ENCODE peak calls at places on chromosome 6, in seven cellular contexts. One of them, this sample, is unnamed.
A peak's percentile ranks its signal among the peaks of the same experiment; 100 is the strongest.

GRCh38 chr6:166774292-166774691 is 147.2 kb upstream of the RPS6KA2 start:
- DNase-seq in PC-9: no peak
- DNase-seq in RWPE1: no peak
- DNase-seq in H9: no peak
- DNase-seq in HCT116: no peak
- DNase-seq in cardiac muscle cell: no peak
- DNase-seq in OCI-LY7: no peak
- DNase-seq in this sample: no peak

GRCh38 chr6:20415304-20416062 is 13.8 kb downstream of the E2F3 start:
- DNase-seq in PC-9: no peak
- DNase-seq in RWPE1: no peak
- DNase-seq in H9: no peak
- DNase-seq in HCT116: no peak
- DNase-seq in cardiac muscle cell: no peak
- DNase-seq in OCI-LY7: no peak
- DNase-seq in this sample: no peak

GRCh38 chr6:6886160-6886885 is 221.4 kb upstream of the RREB1 start:
- DNase-seq in PC-9: no peak
- DNase-seq in RWPE1: no peak
- DNase-seq in H9: no peak
- DNase-seq in HCT116: no peak
- DNase-seq in cardiac muscle cell: no peak
- DNase-seq in OCI-LY7: no peak
- DNase-seq in this sample: no peak

GRCh38 chr6:92263864-92264263 is 1155.5 kb downstream of the EPHA7 start:
- DNase-seq in PC-9: no peak
- DNase-seq in RWPE1: no peak
- DNase-seq in H9: no peak
- DNase-seq in HCT116: no peak
- DNase-seq in cardiac muscle cell: no peak
- DNase-seq in OCI-LY7: no peak
- DNase-seq in this sample: no peak

GRCh38 chr6:170099387-170099786 is 191.5 kb downstream of the DLL1 start:
- DNase-seq in PC-9: no peak
- DNase-seq in RWPE1: no peak
- DNase-seq in H9: no peak
- DNase-seq in HCT116: no peak
- DNase-seq in cardiac muscle cell: no peak
- DNase-seq in OCI-LY7: no peak
- DNase-seq in this sample: no peak

GRCh38 chr6:35686873-35687557 is 1.7 kb downstream of the FKBP5 start:
- DNase-seq in PC-9: no peak
- DNase-seq in RWPE1: no peak
- DNase-seq in H9: no peak
- DNase-seq in HCT116: no peak
- DNase-seq in cardiac muscle cell: no peak
- DNase-seq in OCI-LY7: peak; percentile 37
- DNase-seq in this sample: no peak

GRCh38 chr6:151260191-151260590 is 20.4 kb downstream of the AKAP12 start:
- DNase-seq in PC-9: no peak
- DNase-seq in RWPE1: no peak
- DNase-seq in H9: no peak
- DNase-seq in HCT116: no peak
- DNase-seq in cardiac muscle cell: no peak
- DNase-seq in OCI-LY7: no peak
- DNase-seq in this sample: no peak

GRCh38 chr6:33199687-33200233 is 705 bp downstream of the RXRB start:
- DNase-seq in PC-9: peak; percentile 73
- DNase-seq in RWPE1: peak; percentile 80
- DNase-seq in H9: peak; percentile 91
- DNase-seq in HCT116: peak; percentile 74
- DNase-seq in cardiac muscle cell: peak; percentile 85
- DNase-seq in OCI-LY7: peak; percentile 82
- DNase-seq in this sample: no peak

GRCh38 chr6:28496099-28496779 is 19.4 kb downstream of the GPX6 start:
- DNase-seq in PC-9: no peak
- DNase-seq in RWPE1: no peak
- DNase-seq in H9: no peak
- DNase-seq in HCT116: peak; percentile 8
- DNase-seq in cardiac muscle cell: no peak
- DNase-seq in OCI-LY7: peak; percentile 20
- DNase-seq in this sample: no peak

GRCh38 chr6:108562503-108562993 is 1.8 kb downstream of the FOXO3 start:
- DNase-seq in PC-9: peak; percentile 96
- DNase-seq in RWPE1: peak; percentile 86
- DNase-seq in H9: peak; percentile 92
- DNase-seq in HCT116: peak; percentile 69
- DNase-seq in cardiac muscle cell: peak; percentile 72
- DNase-seq in OCI-LY7: no peak
- DNase-seq in this sample: peak; percentile 58

GRCh38 chr6:97009781-97010492 is 85.4 kb downstream of the KLHL32 start:
- DNase-seq in PC-9: no peak
- DNase-seq in RWPE1: no peak
- DNase-seq in H9: no peak
- DNase-seq in HCT116: no peak
- DNase-seq in cardiac muscle cell: no peak
- DNase-seq in OCI-LY7: no peak
- DNase-seq in this sample: no peak

GRCh38 chr6:13228264-13229204 is 99.8 kb downstream of the TBC1D7 start:
- DNase-seq in PC-9: no peak
- DNase-seq in RWPE1: no peak
- DNase-seq in H9: no peak
- DNase-seq in HCT116: no peak
- DNase-seq in cardiac muscle cell: no peak
- DNase-seq in OCI-LY7: no peak
- DNase-seq in this sample: no peak

GRCh38 chr6:148972481-148972880 is 225.7 kb downstream of the UST start:
- DNase-seq in PC-9: peak; percentile 69
- DNase-seq in RWPE1: peak; percentile 80
- DNase-seq in H9: peak; percentile 98
- DNase-seq in HCT116: peak; percentile 46
- DNase-seq in cardiac muscle cell: peak; percentile 59
- DNase-seq in OCI-LY7: peak; percentile 90
- DNase-seq in this sample: peak; percentile 39

GRCh38 chr6:44489912-44490604 is 102.6 kb downstream of the CDC5L start:
- DNase-seq in PC-9: peak; percentile 86
- DNase-seq in RWPE1: peak; percentile 88
- DNase-seq in H9: no peak
- DNase-seq in HCT116: peak; percentile 16
- DNase-seq in cardiac muscle cell: no peak
- DNase-seq in OCI-LY7: no peak
- DNase-seq in this sample: peak; percentile 80

GRCh38 chr6:147900191-147900830 is 391.8 kb downstream of the SAMD5 start:
- DNase-seq in PC-9: no peak
- DNase-seq in RWPE1: no peak
- DNase-seq in H9: no peak
- DNase-seq in HCT116: no peak
- DNase-seq in cardiac muscle cell: no peak
- DNase-seq in OCI-LY7: no peak
- DNase-seq in this sample: no peak

GRCh38 chr6:111985202-111985731 is 68.6 kb upstream of the CCN6 start:
- DNase-seq in PC-9: peak; percentile 100
- DNase-seq in RWPE1: peak; percentile 92
- DNase-seq in H9: peak; percentile 76
- DNase-seq in HCT116: peak; percentile 95
- DNase-seq in cardiac muscle cell: no peak
- DNase-seq in OCI-LY7: no peak
- DNase-seq in this sample: peak; percentile 96

GRCh38 chr6:44495036-44495901 is 107.8 kb downstream of the CDC5L start:
- DNase-seq in PC-9: peak; percentile 48
- DNase-seq in RWPE1: no peak
- DNase-seq in H9: peak; percentile 23
- DNase-seq in HCT116: no peak
- DNase-seq in cardiac muscle cell: no peak
- DNase-seq in OCI-LY7: no peak
- DNase-seq in this sample: no peak

GRCh38 chr6:168782211-168782729 is 341.3 kb downstream of the SMOC2 start:
- DNase-seq in PC-9: no peak
- DNase-seq in RWPE1: no peak
- DNase-seq in H9: no peak
- DNase-seq in HCT116: no peak
- DNase-seq in cardiac muscle cell: no peak
- DNase-seq in OCI-LY7: no peak
- DNase-seq in this sample: no peak

DNA sequence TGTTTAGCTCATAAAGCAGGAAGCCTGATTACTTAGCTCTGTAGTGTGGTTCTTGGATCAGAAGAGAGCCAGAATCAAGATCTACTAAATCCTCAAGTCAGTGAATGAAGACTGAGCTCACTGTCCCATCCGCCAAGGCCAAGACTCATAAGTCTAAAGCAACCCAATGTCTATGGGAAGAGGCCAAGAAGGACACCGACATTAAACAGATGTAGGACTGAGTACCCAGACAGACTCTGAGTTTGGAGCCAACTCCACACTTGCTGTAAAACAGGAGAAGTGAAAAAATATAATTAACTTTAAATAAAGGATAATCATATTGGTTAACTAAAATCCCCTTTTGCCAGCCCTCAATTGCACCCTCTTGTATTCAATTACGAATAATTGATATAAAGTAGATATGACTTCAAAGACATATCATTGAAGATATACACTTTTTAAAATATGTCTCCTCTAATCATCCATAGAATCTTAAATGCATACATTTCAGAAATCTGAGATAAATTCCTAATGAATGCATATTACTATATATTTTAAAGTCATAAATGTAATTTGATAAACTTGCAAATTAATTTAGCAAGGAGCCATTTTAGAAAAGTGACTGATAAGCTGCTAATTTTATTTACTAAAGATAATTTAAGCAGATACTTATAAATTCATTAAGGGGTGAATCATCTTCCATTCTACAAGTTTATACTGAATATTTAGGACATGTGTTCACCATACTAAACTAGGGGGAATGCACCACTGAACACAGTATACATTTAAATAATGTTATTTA is 617.0 kb upstream of the ARID1B start:
- DNase-seq in PC-9: no peak
- DNase-seq in RWPE1: no peak
- DNase-seq in H9: no peak
- DNase-seq in HCT116: no peak
- DNase-seq in cardiac muscle cell: no peak
- DNase-seq in OCI-LY7: no peak
- DNase-seq in this sample: no peak
- H3K27ac ChIP-seq in PC-9: no peak overlapping the region
- H3K27ac ChIP-seq in RWPE1: no peak overlapping the region
- H3K27ac ChIP-seq in H9: no peak overlapping the region
- H3K27ac ChIP-seq in HCT116: no peak overlapping the region
- H3K27ac ChIP-seq in cardiac muscle cell: no peak overlapping the region
- H3K27ac ChIP-seq in OCI-LY7: no peak overlapping the region
- H3K27ac ChIP-seq in this sample: no peak overlapping the region

GRCh38 chr6:122407712-122408111 is 8.3 kb downstream of the HSF2 start:
- DNase-seq in PC-9: peak; percentile 28
- DNase-seq in RWPE1: no peak
- DNase-seq in H9: no peak
- DNase-seq in HCT116: no peak
- DNase-seq in cardiac muscle cell: no peak
- DNase-seq in OCI-LY7: no peak
- DNase-seq in this sample: no peak
- H3K27ac ChIP-seq in PC-9: no peak overlapping the region
- H3K27ac ChIP-seq in RWPE1: no peak overlapping the region
- H3K27ac ChIP-seq in H9: no peak overlapping the region
- H3K27ac ChIP-seq in HCT116: no peak overlapping the region
- H3K27ac ChIP-seq in cardiac muscle cell: peak overlapping the region; percentile 25
- H3K27ac ChIP-seq in OCI-LY7: no peak overlapping the region
- H3K27ac ChIP-seq in this sample: no peak overlapping the region

GRCh38 chr6:51249798-51250197 is 431.1 kb downstream of the TFAP2B start:
- DNase-seq in PC-9: no peak
- DNase-seq in RWPE1: no peak
- DNase-seq in H9: no peak
- DNase-seq in HCT116: no peak
- DNase-seq in cardiac muscle cell: no peak
- DNase-seq in OCI-LY7: no peak
- DNase-seq in this sample: no peak
- H3K27ac ChIP-seq in PC-9: no peak overlapping the region
- H3K27ac ChIP-seq in RWPE1: no peak overlapping the region
- H3K27ac ChIP-seq in H9: no peak overlapping the region
- H3K27ac ChIP-seq in HCT116: no peak overlapping the region
- H3K27ac ChIP-seq in cardiac muscle cell: no peak overlapping the region
- H3K27ac ChIP-seq in OCI-LY7: no peak overlapping the region
- H3K27ac ChIP-seq in this sample: no peak overlapping the region

DNA sequence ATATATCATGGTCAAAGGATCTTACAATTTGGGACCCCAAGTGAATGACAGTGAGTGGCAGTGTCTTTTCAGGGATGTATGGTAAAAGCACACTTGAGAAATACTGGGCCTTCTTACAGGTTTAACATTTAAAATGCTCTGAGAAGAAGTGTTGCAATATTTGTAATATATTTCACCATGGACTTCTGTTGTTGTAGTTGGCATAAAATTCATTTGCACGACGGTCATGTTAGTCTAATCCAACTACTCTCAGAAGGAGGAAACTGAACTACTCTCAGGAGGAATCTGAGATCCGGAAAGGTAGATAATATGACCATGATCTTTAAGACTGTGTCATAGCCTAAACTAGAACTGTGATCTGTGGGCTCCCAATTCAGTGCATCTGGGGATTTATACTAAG is 700.1 kb downstream of the HDGFL1 start:
- DNase-seq in PC-9: no peak
- DNase-seq in RWPE1: no peak
- DNase-seq in H9: no peak
- DNase-seq in HCT116: no peak
- DNase-seq in cardiac muscle cell: no peak
- DNase-seq in OCI-LY7: no peak
- DNase-seq in this sample: no peak
- H3K27ac ChIP-seq in PC-9: no peak overlapping the region
- H3K27ac ChIP-seq in RWPE1: no peak overlapping the region
- H3K27ac ChIP-seq in H9: no peak overlapping the region
- H3K27ac ChIP-seq in HCT116: no peak overlapping the region
- H3K27ac ChIP-seq in cardiac muscle cell: no peak overlapping the region
- H3K27ac ChIP-seq in OCI-LY7: no peak overlapping the region
- H3K27ac ChIP-seq in this sample: no peak overlapping the region

GRCh38 chr6:56537223-56537770 is 105.4 kb downstream of the DST start:
- DNase-seq in PC-9: no peak
- DNase-seq in RWPE1: no peak
- DNase-seq in H9: no peak
- DNase-seq in HCT116: no peak
- DNase-seq in cardiac muscle cell: no peak
- DNase-seq in OCI-LY7: no peak
- DNase-seq in this sample: no peak
- H3K27ac ChIP-seq in PC-9: no peak overlapping the region
- H3K27ac ChIP-seq in RWPE1: no peak overlapping the region
- H3K27ac ChIP-seq in H9: no peak overlapping the region
- H3K27ac ChIP-seq in HCT116: no peak overlapping the region
- H3K27ac ChIP-seq in cardiac muscle cell: no peak overlapping the region
- H3K27ac ChIP-seq in OCI-LY7: no peak overlapping the region
- H3K27ac ChIP-seq in this sample: no peak overlapping the region